ENCODE peak calls at places on chromosomes 7 and 10, in ten cellular contexts. W is astrocyte of the spinal cord, P is lower lobe of right lung, H is Peyer's patch, N is mammary epithelial cell, V is cardiac fibroblast, S is HFF-Myc, R is cardiac muscle cell, X is PC-9, U is mucosa of descending colon. T is an unnamed sample.

GRCh38 chr7:30135551-30136271 is 925 bp downstream of the MTURN start:
- DNase-seq in W (peak; percentile 54), P (peak; percentile 81), H (peak; percentile 72), N (peak; percentile 62), V (peak; percentile 75), S (no peak), R (peak; percentile 56), X (peak; percentile 70), U (peak; percentile 72), T (peak; percentile 37)

GRCh38 chr7:28280516-28280915 is 99.9 kb upstream of the JAZF1 start:
- DNase-seq in W (no peak), P (no peak), H (no peak), N (no peak), V (no peak), S (no peak), R (no peak), X (no peak), U (no peak), T (no peak)

GRCh38 chr10:114172241-114172640 is 1.8 kb downstream of the CCDC186 start:
- DNase-seq in W (peak; percentile 15), P (no peak), H (no peak), N (no peak), V (peak; percentile 27), S (no peak), R (no peak), X (no peak), U (no peak), T (no peak)

GRCh38 chr7:140330128-140330527 is 68.2 kb downstream of the SLC37A3 start:
- DNase-seq in W (no peak), P (no peak), H (no peak), N (no peak), V (no peak), S (no peak), R (no peak), X (no peak), U (no peak), T (no peak)

GRCh38 chr10:1418031-1418550 is 319.2 kb downstream of the ADARB2 start:
- DNase-seq in W (no peak), P (no peak), H (no peak), N (no peak), V (no peak), S (no peak), R (no peak), X (no peak), U (no peak), T (no peak)

GRCh38 chr7:83629117-83629880 is 19.6 kb downstream of the SEMA3E start:
- DNase-seq in W (no peak), P (no peak), H (no peak), N (no peak), V (no peak), S (no peak), R (peak; percentile 63), X (no peak), U (no peak), T (no peak)

GRCh38 chr10:70756710-70757360 is 28.3 kb downstream of the TBATA start:
- DNase-seq in W (peak; percentile 21), P (no peak), H (no peak), N (peak; percentile 15), V (no peak), S (no peak), R (no peak), X (no peak), U (no peak), T (no peak)

GRCh38 chr7:131027287-131027773 is 293.3 kb upstream of the KLF14 start:
- DNase-seq in W (no peak), P (peak; percentile 51), H (no peak), N (peak; percentile 63), V (peak; percentile 63), S (peak; percentile 85), R (no peak), X (no peak), U (no peak), T (no peak)

DNA sequence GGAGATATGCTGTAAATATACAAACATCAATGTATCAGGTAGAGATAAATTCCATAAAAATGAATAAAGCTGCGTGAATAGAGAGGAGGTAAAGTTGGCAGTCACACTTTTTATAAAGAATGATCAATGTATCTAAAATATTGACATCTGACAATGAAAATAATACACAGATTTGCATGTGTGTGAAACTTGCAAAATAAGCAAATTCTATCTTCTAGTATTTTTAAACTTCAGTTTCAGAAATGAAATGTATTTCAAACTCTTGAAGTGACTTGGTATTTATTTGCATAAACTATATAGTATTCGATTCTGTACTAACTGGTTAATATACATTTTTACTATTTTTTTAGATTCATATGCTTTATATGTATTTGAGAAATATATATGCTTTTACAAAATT is 986.6 kb downstream of the CNTNAP2 start:
- DNase-seq in W (no peak), P (no peak), H (no peak), N (no peak), V (no peak), S (no peak), R (no peak), X (no peak), U (no peak), T (no peak)
- H3K4me3 ChIP-seq in W (no peak overlapping the region), P (no peak overlapping the region), H (no peak overlapping the region), N (no peak overlapping the region), V (no peak overlapping the region), S (no peak overlapping the region), R (no peak overlapping the region), X (no peak overlapping the region), U (no peak overlapping the region), T (no peak overlapping the region)

GRCh38 chr7:93861325-93861949 is 29.1 kb downstream of the TFPI2 start:
- DNase-seq in W (no peak), P (no peak), H (no peak), N (no peak), V (no peak), S (no peak), R (no peak), X (no peak), U (no peak), T (no peak)
- TF ChIP-seq CTCF in W (peak; percentile 18), P (no peak), H (no peak), N (peak; percentile 12), V (peak; percentile 41), S (no peak), R (peak; percentile 8), X (peak; percentile 54), U (no peak), T (peak; percentile 28)

GRCh38 chr7:42227931-42228591 is 8.9 kb downstream of the GLI3 start:
- DNase-seq in W (peak; percentile 46), P (no peak), H (no peak), N (peak; percentile 76), V (peak; percentile 31), S (no peak), R (peak; percentile 36), X (no peak), U (no peak), T (no peak)

GRCh38 chr7:42226354-42226941 is 10.6 kb downstream of the GLI3 start:
- DNase-seq in W (no peak), P (no peak), H (no peak), N (peak; percentile 7), V (peak; percentile 21), S (no peak), R (no peak), X (no peak), U (no peak), T (no peak)

GRCh38 chr7:42224391-42225003 is 12.5 kb downstream of the GLI3 start:
- DNase-seq in W (no peak), P (no peak), H (no peak), N (no peak), V (no peak), S (no peak), R (no peak), X (no peak), U (no peak), T (no peak)

GRCh38 chr7:42231043-42231442 is 6.0 kb downstream of the GLI3 start:
- DNase-seq in W (no peak), P (no peak), H (no peak), N (no peak), V (no peak), S (no peak), R (no peak), X (no peak), U (no peak), T (no peak)

DNA sequence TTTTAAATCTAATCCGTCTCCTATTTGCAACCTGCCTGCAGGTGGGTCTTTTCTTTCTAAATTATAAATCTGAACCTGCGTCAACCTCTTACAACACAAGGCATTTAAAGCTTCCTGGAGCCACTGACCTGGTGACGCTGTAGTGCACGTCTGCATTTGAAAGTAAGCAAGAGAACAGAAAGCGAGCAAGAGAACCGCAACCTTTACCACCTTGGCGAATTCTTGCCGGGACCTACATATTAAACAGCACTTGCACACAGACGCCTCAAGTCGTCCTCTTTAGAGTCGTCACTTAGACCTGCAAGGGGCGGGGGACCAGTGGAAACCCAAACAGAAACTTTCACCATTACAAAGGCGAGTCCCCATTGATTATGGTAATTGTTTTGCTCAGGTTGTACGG is 9.5 kb downstream of the GLI3 start:
- DNase-seq in W (no peak), P (no peak), H (no peak), N (peak; percentile 56), V (no peak), S (no peak), R (peak; percentile 30), X (no peak), U (no peak), T (no peak)
- H3K4me3 ChIP-seq in W (peak overlapping the region; percentile 29), P (peak overlapping the region; percentile 47), H (no peak overlapping the region), N (peak overlapping the region; percentile 52), V (peak overlapping the region; percentile 25), S (no peak overlapping the region), R (peak overlapping the region; percentile 21), X (no peak overlapping the region), U (no peak overlapping the region), T (peak overlapping the region; percentile 71)

GRCh38 chr7:101667399-101667798 is 38.3 kb upstream of the MYL10 start:
- DNase-seq in W (no peak), P (no peak), H (no peak), N (no peak), V (no peak), S (no peak), R (no peak), X (no peak), U (no peak), T (no peak)

GRCh38 chr7:101666751-101667150 is 37.7 kb upstream of the MYL10 start:
- DNase-seq in W (no peak), P (no peak), H (no peak), N (no peak), V (no peak), S (peak; percentile 39), R (no peak), X (no peak), U (no peak), T (no peak)

GRCh38 chr7:101668726-101669125 is 39.6 kb upstream of the MYL10 start:
- DNase-seq in W (no peak), P (no peak), H (no peak), N (no peak), V (no peak), S (no peak), R (no peak), X (no peak), U (no peak), T (no peak)

GRCh38 chr7:101667959-101668358 is 38.9 kb upstream of the MYL10 start:
- DNase-seq in W (no peak), P (no peak), H (no peak), N (no peak), V (no peak), S (no peak), R (no peak), X (no peak), U (no peak), T (no peak)

DNA sequence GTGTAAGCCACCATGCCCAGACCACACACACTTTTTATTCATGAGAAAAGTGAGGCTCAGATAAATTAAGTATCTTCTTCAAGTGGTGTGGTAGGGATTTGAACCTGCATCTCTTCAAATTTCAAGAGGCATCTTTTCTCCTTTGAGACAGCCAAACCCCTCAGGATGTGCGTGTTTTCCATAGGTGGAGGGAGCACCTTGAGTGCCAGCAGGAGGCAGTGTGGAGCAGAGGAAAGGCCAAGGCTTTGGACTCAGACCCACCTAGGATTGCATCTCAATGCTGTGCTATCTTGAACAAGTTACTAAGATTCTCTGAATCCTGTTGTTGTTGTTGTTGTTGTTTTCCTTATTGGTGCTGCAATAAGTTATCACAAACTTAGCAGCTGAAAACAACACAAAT is 40.2 kb upstream of the MYL10 start:
- DNase-seq in W (no peak), P (no peak), H (no peak), N (no peak), V (no peak), S (no peak), R (no peak), X (no peak), U (peak; percentile 46), T (no peak)
- TF ChIP-seq CTCF in W (peak; percentile 30), P (peak; percentile 20), H (no peak), N (peak; percentile 12), V (peak; percentile 48), S (peak; percentile 48), R (peak; percentile 23), X (peak; percentile 27), U (no peak), T (no peak)